ENCODE peak calls at places on chromosomes 4 and X, in six cellular contexts. K, S, M, Y, R and H are unnamed samples.

GRCh38 chrX:11954196-11954595 is 184.1 kb upstream of the FRMPD4 start:
- ATAC-seq in M (no peak), R (no peak), Y (no peak), S (no peak), K (no peak), H (no peak)

GRCh38 chrX:154508346-154508745 is 7.7 kb downstream of the FAM3A start:
- ATAC-seq in S (no peak), Y (no peak), K (no peak), M (no peak), R (no peak), H (no peak)

GRCh38 chr4:1851160-1851559 is 4.8 kb downstream of the LETM1 start:
- ATAC-seq in Y (no peak), S (no peak), R (no peak), M (no peak), K (no peak), H (no peak)

GRCh38 chrX:120514236-120514635 is 45.1 kb upstream of the LAMP2 start:
- ATAC-seq in K (peak), M (no peak), Y (no peak), R (no peak), S (peak), H (no peak)

GRCh38 chr4:109708990-109709389 is 5.7 kb upstream of the CASP6 start:
- ATAC-seq in K (no peak), S (no peak), R (no peak), M (no peak), Y (no peak), H (no peak)

GRCh38 chr4:80454040-80454439 is 118.5 kb downstream of the CFAP299 start:
- ATAC-seq in K (peak), S (no peak), R (no peak), Y (no peak), M (no peak), H (peak)

GRCh38 chr4:8291036-8291682 is 21.6 kb downstream of the HTRA3 start:
- ATAC-seq in R (no peak), Y (peak), S (no peak), M (no peak), K (no peak), H (no peak)

GRCh38 chr4:94489075-94489474 is 37.3 kb downstream of the PDLIM5 start:
- ATAC-seq in M (no peak), R (no peak), Y (no peak), K (peak), S (peak), H (peak)

GRCh38 chr4:141530627-141531026 is 105.8 kb upstream of the IL15 start:
- ATAC-seq in M (no peak), S (no peak), Y (no peak), R (no peak), K (no peak), H (no peak)

GRCh38 chrX:9682456-9682855 is 83.2 kb downstream of the GPR143 start:
- ATAC-seq in K (no peak), S (no peak), Y (no peak), M (no peak), R (no peak), H (no peak)

GRCh38 chr4:147847947-147848590 is 116.2 kb downstream of the ARHGAP10 start:
- ATAC-seq in M (no peak), K (no peak), R (no peak), S (no peak), Y (no peak), H (no peak)

GRCh38 chr4:7955393-7955792 is 15.7 kb upstream of the AFAP1 start:
- ATAC-seq in M (no peak), Y (no peak), S (no peak), R (no peak), K (no peak), H (no peak)